ENCODE peak calls at places on chromosomes 2 and 18, in four cellular contexts. One of them, this sample, is unnamed.

GRCh38 chr2:71672640-71673401 is 219.5 kb downstream of the DYSF start:
- DNase-seq in retina: no peak
- DNase-seq in ELR: no peak
- DNase-seq in astrocyte of the spinal cord: no peak
- DNase-seq in this sample: no peak

GRCh38 chr2:223042704-223043118 is 9.3 kb upstream of the KCNE4 start:
- DNase-seq in retina: no peak
- DNase-seq in ELR: peak; percentile 91
- DNase-seq in astrocyte of the spinal cord: peak; percentile 43
- DNase-seq in this sample: no peak

GRCh38 chr2:12177052-12177994 is 430.9 kb downstream of the LPIN1 start:
- DNase-seq in retina: peak; percentile 52
- DNase-seq in ELR: peak; percentile 88
- DNase-seq in astrocyte of the spinal cord: peak; percentile 74
- DNase-seq in this sample: peak; percentile 80

GRCh38 chr2:217903859-217904613 is 98.8 kb downstream of the TNS1 start:
- DNase-seq in retina: no peak
- DNase-seq in ELR: no peak
- DNase-seq in astrocyte of the spinal cord: peak; percentile 64
- DNase-seq in this sample: no peak

GRCh38 chr2:288743-289361 is 961 bp upstream of the ALKAL2 start:
- DNase-seq in retina: no peak
- DNase-seq in ELR: no peak
- DNase-seq in astrocyte of the spinal cord: no peak
- DNase-seq in this sample: no peak

GRCh38 chr2:241953324-241953851 is 83.9 kb downstream of the RTP5 start:
- DNase-seq in retina: no peak
- DNase-seq in ELR: no peak
- DNase-seq in astrocyte of the spinal cord: no peak
- DNase-seq in this sample: no peak

GRCh38 chr2:136246086-136246669 is 128.2 kb upstream of the CXCR4 start:
- DNase-seq in retina: peak; percentile 56
- DNase-seq in ELR: no peak
- DNase-seq in astrocyte of the spinal cord: peak; percentile 10
- DNase-seq in this sample: peak; percentile 27

GRCh38 chr18:23926590-23926989 is 88.0 kb upstream of the TTC39C start:
- DNase-seq in retina: no peak
- DNase-seq in ELR: no peak
- DNase-seq in astrocyte of the spinal cord: no peak
- DNase-seq in this sample: no peak

GRCh38 chr2:28296243-28296642 is 96.4 kb upstream of the FOSL2 start:
- DNase-seq in retina: no peak
- DNase-seq in ELR: peak; percentile 95
- DNase-seq in astrocyte of the spinal cord: peak; percentile 61
- DNase-seq in this sample: no peak

GRCh38 chr2:147560810-147561521 is 283.9 kb upstream of the ACVR2A start:
- DNase-seq in retina: no peak
- DNase-seq in ELR: no peak
- DNase-seq in astrocyte of the spinal cord: no peak
- DNase-seq in this sample: no peak

GRCh38 chr18:11310476-11311086 is 161.2 kb upstream of the PIEZO2 start:
- DNase-seq in retina: peak; percentile 43
- DNase-seq in ELR: peak; percentile 76
- DNase-seq in astrocyte of the spinal cord: peak; percentile 47
- DNase-seq in this sample: peak; percentile 10

GRCh38 chr2:106161938-106162814 is 31.9 kb downstream of the UXS1 start:
- DNase-seq in retina: no peak
- DNase-seq in ELR: peak; percentile 2
- DNase-seq in astrocyte of the spinal cord: no peak
- DNase-seq in this sample: no peak

GRCh38 chr2:139260052-139260430 is 479.9 kb upstream of the NXPH2 start:
- DNase-seq in retina: no peak
- DNase-seq in ELR: no peak
- DNase-seq in astrocyte of the spinal cord: no peak
- DNase-seq in this sample: no peak

GRCh38 chr2:98448441-98449145 is 3.9 kb downstream of the INPP4A start:
- DNase-seq in retina: no peak
- DNase-seq in ELR: no peak
- DNase-seq in astrocyte of the spinal cord: no peak
- DNase-seq in this sample: no peak

GRCh38 chr2:64607381-64607780 is 46.3 kb downstream of the SERTAD2 start:
- DNase-seq in retina: no peak
- DNase-seq in ELR: no peak
- DNase-seq in astrocyte of the spinal cord: no peak
- DNase-seq in this sample: peak; percentile 45

GRCh38 chr18:48419268-48420022 is 10.3 kb upstream of the ZBTB7C start:
- DNase-seq in retina: no peak
- DNase-seq in ELR: no peak
- DNase-seq in astrocyte of the spinal cord: no peak
- DNase-seq in this sample: no peak